ENCODE peak calls at places on chromosome 6, in eight cellular contexts. One of them, this sample, is unnamed. For H3K9me3 and H3K27me3, the result is how much of the 10 kb centered on the place peaks cover.

GRCh38 chr6:110284877-110285276 is 73.3 kb downstream of the METTL24 start:
- DNase-seq in heart left ventricle: no peak
- DNase-seq in SK-N-SH: peak
- DNase-seq in pancreas: no peak
- DNase-seq in tibial artery: no peak
- DNase-seq in transverse colon: no peak
- DNase-seq in AG04450: no peak
- DNase-seq in colonic mucosa: no peak
- DNase-seq in this sample: no peak

GRCh38 chr6:42572523-42572922 is 8.7 kb downstream of the UBR2 start:
- DNase-seq in SK-N-SH: no peak
- DNase-seq in transverse colon: no peak
- DNase-seq in heart left ventricle: no peak
- DNase-seq in tibial artery: no peak
- DNase-seq in colonic mucosa: no peak
- DNase-seq in AG04450: no peak
- DNase-seq in pancreas: no peak
- DNase-seq in this sample: no peak

GRCh38 chr6:36728289-36729168 is 30.9 kb downstream of the RAB44 start:
- DNase-seq in transverse colon: no peak
- DNase-seq in tibial artery: no peak
- DNase-seq in pancreas: no peak
- DNase-seq in SK-N-SH: no peak
- DNase-seq in AG04450: no peak
- DNase-seq in colonic mucosa: no peak
- DNase-seq in heart left ventricle: no peak
- DNase-seq in this sample: no peak

GRCh38 chr6:3884007-3884745 is 35.0 kb downstream of the FAM50B start:
- DNase-seq in transverse colon: no peak
- DNase-seq in SK-N-SH: no peak
- DNase-seq in heart left ventricle: no peak
- DNase-seq in colonic mucosa: no peak
- DNase-seq in AG04450: peak
- DNase-seq in tibial artery: no peak
- DNase-seq in pancreas: no peak
- DNase-seq in this sample: no peak

GRCh38 chr6:143236151-143236788 is 175.6 kb downstream of the AIG1 start:
- DNase-seq in colonic mucosa: no peak
- DNase-seq in tibial artery: no peak
- DNase-seq in pancreas: no peak
- DNase-seq in AG04450: no peak
- DNase-seq in heart left ventricle: peak
- DNase-seq in SK-N-SH: peak
- DNase-seq in transverse colon: no peak
- DNase-seq in this sample: peak

GRCh38 chr6:148021135-148021534 is 321.5 kb upstream of the SASH1 start:
- DNase-seq in transverse colon: no peak
- DNase-seq in colonic mucosa: no peak
- DNase-seq in tibial artery: no peak
- DNase-seq in AG04450: no peak
- DNase-seq in SK-N-SH: no peak
- DNase-seq in pancreas: no peak
- DNase-seq in heart left ventricle: no peak
- DNase-seq in this sample: no peak

GRCh38 chr6:38034269-38034914 is 214.9 kb downstream of the ZFAND3 start:
- DNase-seq in pancreas: no peak
- DNase-seq in colonic mucosa: no peak
- DNase-seq in SK-N-SH: no peak
- DNase-seq in tibial artery: no peak
- DNase-seq in AG04450: peak
- DNase-seq in transverse colon: no peak
- DNase-seq in heart left ventricle: no peak
- DNase-seq in this sample: no peak

GRCh38 chr6:123888779-123889513 is 85.3 kb downstream of the NKAIN2 start:
- DNase-seq in colonic mucosa: no peak
- DNase-seq in transverse colon: no peak
- DNase-seq in pancreas: no peak
- DNase-seq in tibial artery: no peak
- DNase-seq in AG04450: no peak
- DNase-seq in SK-N-SH: no peak
- DNase-seq in heart left ventricle: peak
- DNase-seq in this sample: no peak

GRCh38 chr6:80725156-80725930 is 618.9 kb downstream of the BCKDHB start:
- DNase-seq in tibial artery: no peak
- DNase-seq in heart left ventricle: no peak
- DNase-seq in SK-N-SH: no peak
- DNase-seq in transverse colon: no peak
- DNase-seq in pancreas: no peak
- DNase-seq in AG04450: no peak
- DNase-seq in colonic mucosa: no peak
- DNase-seq in this sample: no peak

GRCh38 chr6:41648921-41649320 is 10.7 kb downstream of the MDFI start:
- DNase-seq in SK-N-SH: peak
- DNase-seq in pancreas: no peak
- DNase-seq in transverse colon: no peak
- DNase-seq in colonic mucosa: no peak
- DNase-seq in AG04450: no peak
- DNase-seq in tibial artery: peak
- DNase-seq in heart left ventricle: no peak
- DNase-seq in this sample: peak

GRCh38 chr6:69974193-69974592 is 107.8 kb downstream of the COL19A1 start:
- DNase-seq in AG04450: no peak
- DNase-seq in transverse colon: no peak
- DNase-seq in colonic mucosa: no peak
- DNase-seq in pancreas: no peak
- DNase-seq in tibial artery: no peak
- DNase-seq in heart left ventricle: peak
- DNase-seq in SK-N-SH: peak
- DNase-seq in this sample: peak

GRCh38 chr6:96116674-96117073 is 100.9 kb downstream of the FUT9 start:
- DNase-seq in SK-N-SH: no peak
- DNase-seq in AG04450: no peak
- DNase-seq in tibial artery: no peak
- DNase-seq in heart left ventricle: no peak
- DNase-seq in pancreas: no peak
- DNase-seq in transverse colon: no peak
- DNase-seq in colonic mucosa: no peak
- DNase-seq in this sample: no peak

GRCh38 chr6:80003841-80004198 is 629 bp upstream of the TTK start:
- DNase-seq in SK-N-SH: peak
- DNase-seq in pancreas: no peak
- DNase-seq in tibial artery: no peak
- DNase-seq in transverse colon: peak
- DNase-seq in heart left ventricle: peak
- DNase-seq in colonic mucosa: peak
- DNase-seq in AG04450: no peak
- DNase-seq in this sample: no peak

GRCh38 chr6:133778414-133778813 is 110.5 kb upstream of the TCF21 start:
- DNase-seq in heart left ventricle: no peak
- DNase-seq in AG04450: peak
- DNase-seq in SK-N-SH: no peak
- DNase-seq in colonic mucosa: no peak
- DNase-seq in pancreas: no peak
- DNase-seq in tibial artery: no peak
- DNase-seq in transverse colon: no peak
- DNase-seq in this sample: peak

GRCh38 chr6:96460052-96460700 is 61.4 kb upstream of the UFL1 start:
- DNase-seq in heart left ventricle: no peak
- DNase-seq in transverse colon: no peak
- DNase-seq in AG04450: no peak
- DNase-seq in colonic mucosa: no peak
- DNase-seq in SK-N-SH: no peak
- DNase-seq in tibial artery: no peak
- DNase-seq in pancreas: no peak
- DNase-seq in this sample: no peak

GRCh38 chr6:111803384-111803783 is 69.9 kb downstream of the FYN start:
- DNase-seq in SK-N-SH: no peak
- DNase-seq in heart left ventricle: no peak
- DNase-seq in colonic mucosa: no peak
- DNase-seq in tibial artery: no peak
- DNase-seq in transverse colon: no peak
- DNase-seq in pancreas: no peak
- DNase-seq in AG04450: no peak
- DNase-seq in this sample: no peak

GRCh38 chr6:101396552-101397173 is 3.2 kb downstream of the GRIK2 start:
- DNase-seq in heart left ventricle: peak
- DNase-seq in tibial artery: peak
- DNase-seq in colonic mucosa: peak
- DNase-seq in SK-N-SH: no peak
- DNase-seq in pancreas: peak
- DNase-seq in AG04450: no peak
- DNase-seq in transverse colon: peak
- DNase-seq in this sample: peak

DNA sequence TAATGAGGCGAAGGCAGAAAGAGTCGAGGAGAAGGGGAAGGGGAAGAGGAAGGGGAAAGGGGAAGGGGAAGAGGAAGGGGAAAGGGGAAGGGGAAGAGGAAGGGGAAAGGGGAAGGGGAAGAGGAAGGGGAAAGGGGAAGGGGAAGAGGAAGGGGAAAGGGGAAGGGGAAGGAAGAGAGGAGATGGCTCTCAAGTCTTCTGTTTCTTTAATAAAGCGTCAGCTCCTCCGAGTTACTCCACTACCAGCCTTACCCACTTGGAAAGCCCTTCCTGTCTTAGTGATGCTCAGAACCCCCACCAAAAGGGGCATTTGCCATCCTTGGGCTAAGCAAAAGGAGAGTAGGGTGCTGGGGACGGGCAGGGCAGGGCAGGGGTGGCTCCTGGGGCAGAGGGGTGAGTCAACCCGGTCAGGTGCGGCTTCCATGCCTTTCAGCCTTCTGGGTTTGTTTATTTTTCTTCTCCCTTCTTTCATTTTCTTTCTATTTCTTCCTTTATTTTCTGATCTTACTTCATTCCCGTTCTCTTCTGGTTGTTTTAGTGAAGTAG is 476 bp upstream of the CLIC5 start:
- DNase-seq in colonic mucosa: peak
- DNase-seq in transverse colon: peak
- DNase-seq in AG04450: no peak
- DNase-seq in pancreas: no peak
- DNase-seq in SK-N-SH: peak
- DNase-seq in tibial artery: no peak
- DNase-seq in heart left ventricle: no peak
- DNase-seq in this sample: no peak
- H3K4me3 ChIP-seq in colonic mucosa: peak
- H3K4me3 ChIP-seq in transverse colon: peak
- H3K4me3 ChIP-seq in AG04450: no peak
- H3K4me3 ChIP-seq in pancreas: no peak
- H3K4me3 ChIP-seq in SK-N-SH: no peak
- H3K4me3 ChIP-seq in tibial artery: peak
- H3K4me3 ChIP-seq in heart left ventricle: peak
- H3K4me3 ChIP-seq in this sample: no peak

DNA sequence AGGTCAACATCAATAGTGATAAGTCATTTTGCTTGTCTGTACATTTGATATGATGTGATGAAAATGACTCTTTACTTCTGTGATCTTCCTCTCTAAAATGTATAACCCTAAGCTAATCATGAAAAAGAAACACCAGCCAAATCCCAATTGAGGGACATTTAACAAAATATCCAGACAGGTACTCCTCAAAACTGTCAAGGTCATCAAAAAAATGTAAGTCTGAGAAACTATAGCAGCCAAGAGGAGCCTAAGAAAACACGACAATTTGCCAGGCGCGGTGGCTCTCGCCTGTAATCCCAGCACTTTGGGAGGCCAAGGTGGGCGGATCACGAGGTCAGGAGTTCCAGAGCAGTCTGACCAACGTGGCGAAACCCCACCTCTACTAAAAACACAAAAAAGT is 708.5 kb upstream of the ID4 start:
- DNase-seq in colonic mucosa: no peak
- DNase-seq in heart left ventricle: no peak
- DNase-seq in tibial artery: no peak
- DNase-seq in AG04450: no peak
- DNase-seq in pancreas: no peak
- DNase-seq in transverse colon: no peak
- DNase-seq in SK-N-SH: no peak
- DNase-seq in this sample: no peak
- H3K9me3 ChIP-seq in colonic mucosa: under half
- H3K9me3 ChIP-seq in heart left ventricle: under half
- H3K9me3 ChIP-seq in tibial artery: under half
- H3K9me3 ChIP-seq in AG04450: under half
- H3K9me3 ChIP-seq in pancreas: under half
- H3K9me3 ChIP-seq in transverse colon: under half
- H3K9me3 ChIP-seq in SK-N-SH: under half
- H3K9me3 ChIP-seq in this sample: under half

GRCh38 chr6:163415176-163415619 is 680 bp downstream of the QKI start:
- DNase-seq in transverse colon: no peak
- DNase-seq in heart left ventricle: peak
- DNase-seq in colonic mucosa: no peak
- DNase-seq in SK-N-SH: peak
- DNase-seq in AG04450: no peak
- DNase-seq in tibial artery: no peak
- DNase-seq in pancreas: peak
- DNase-seq in this sample: no peak
- H3K27me3 ChIP-seq in transverse colon: half or more
- H3K27me3 ChIP-seq in heart left ventricle: under half
- H3K27me3 ChIP-seq in colonic mucosa: under half
- H3K27me3 ChIP-seq in SK-N-SH: under half
- H3K27me3 ChIP-seq in AG04450: under half
- H3K27me3 ChIP-seq in tibial artery: under half
- H3K27me3 ChIP-seq in pancreas: under half
- H3K27me3 ChIP-seq in this sample: under half

GRCh38 chr6:121175827-121176226 is 158.5 kb downstream of the TBC1D32 start:
- DNase-seq in pancreas: no peak
- DNase-seq in transverse colon: no peak
- DNase-seq in heart left ventricle: no peak
- DNase-seq in SK-N-SH: no peak
- DNase-seq in colonic mucosa: no peak
- DNase-seq in AG04450: no peak
- DNase-seq in tibial artery: no peak
- DNase-seq in this sample: no peak
- H3K4me3 ChIP-seq in pancreas: no peak
- H3K4me3 ChIP-seq in transverse colon: no peak
- H3K4me3 ChIP-seq in heart left ventricle: no peak
- H3K4me3 ChIP-seq in SK-N-SH: no peak
- H3K4me3 ChIP-seq in colonic mucosa: no peak
- H3K4me3 ChIP-seq in AG04450: no peak
- H3K4me3 ChIP-seq in tibial artery: no peak
- H3K4me3 ChIP-seq in this sample: no peak